ENCODE peak calls at places on chromosomes 16 and 17, in six cellular contexts. M, R, Z, A, Q and B are unnamed samples.

GRCh38 chr17:1959871-1960569 is 65.1 kb downstream of the RTN4RL1 start:
- DNase-seq in A (no peak), M (peak; percentile 61), R (no peak), Q (no peak), Z (no peak), B (no peak)

GRCh38 chr17:39461911-39462641 is 790 bp downstream of the CDK12 start:
- DNase-seq in Q (peak; percentile 29), R (peak; percentile 41), Z (no peak), M (peak; percentile 58), A (peak; percentile 85), B (no peak)

GRCh38 chr17:64133546-64134215 is 3.7 kb upstream of the ERN1 start:
- DNase-seq in Z (no peak), Q (peak; percentile 38), A (peak; percentile 74), R (peak; percentile 46), M (peak; percentile 70), B (peak; percentile 49)

GRCh38 chr16:8675183-8676159 is 1.1 kb downstream of the ABAT start:
- DNase-seq in Z (no peak), M (no peak), A (no peak), R (no peak), Q (no peak), B (no peak)

GRCh38 chr17:39218906-39219305 is 6.8 kb downstream of the STAC2 start:
- DNase-seq in A (no peak), M (no peak), R (peak; percentile 26), Z (no peak), Q (no peak), B (no peak)

GRCh38 chr16:74372953-74373846 is 2.9 kb upstream of the NPIPB15 start:
- DNase-seq in Z (no peak), M (no peak), A (no peak), R (no peak), Q (no peak), B (no peak)

GRCh38 chr17:63442549-63443035 is 3.5 kb downstream of the CYB561 start:
- DNase-seq in R (peak; percentile 62), A (no peak), Z (no peak), Q (no peak), M (no peak), B (no peak)

GRCh38 chr16:4972938-4973587 is 14.9 kb downstream of the SEC14L5 start:
- DNase-seq in Q (no peak), A (peak; percentile 33), R (no peak), M (no peak), Z (no peak), B (no peak)

GRCh38 chr17:68381076-68381900 is 76.0 kb downstream of the WIPI1 start:
- DNase-seq in A (peak; percentile 100), M (peak; percentile 97), R (no peak), Z (no peak), Q (peak; percentile 42), B (no peak)

DNA sequence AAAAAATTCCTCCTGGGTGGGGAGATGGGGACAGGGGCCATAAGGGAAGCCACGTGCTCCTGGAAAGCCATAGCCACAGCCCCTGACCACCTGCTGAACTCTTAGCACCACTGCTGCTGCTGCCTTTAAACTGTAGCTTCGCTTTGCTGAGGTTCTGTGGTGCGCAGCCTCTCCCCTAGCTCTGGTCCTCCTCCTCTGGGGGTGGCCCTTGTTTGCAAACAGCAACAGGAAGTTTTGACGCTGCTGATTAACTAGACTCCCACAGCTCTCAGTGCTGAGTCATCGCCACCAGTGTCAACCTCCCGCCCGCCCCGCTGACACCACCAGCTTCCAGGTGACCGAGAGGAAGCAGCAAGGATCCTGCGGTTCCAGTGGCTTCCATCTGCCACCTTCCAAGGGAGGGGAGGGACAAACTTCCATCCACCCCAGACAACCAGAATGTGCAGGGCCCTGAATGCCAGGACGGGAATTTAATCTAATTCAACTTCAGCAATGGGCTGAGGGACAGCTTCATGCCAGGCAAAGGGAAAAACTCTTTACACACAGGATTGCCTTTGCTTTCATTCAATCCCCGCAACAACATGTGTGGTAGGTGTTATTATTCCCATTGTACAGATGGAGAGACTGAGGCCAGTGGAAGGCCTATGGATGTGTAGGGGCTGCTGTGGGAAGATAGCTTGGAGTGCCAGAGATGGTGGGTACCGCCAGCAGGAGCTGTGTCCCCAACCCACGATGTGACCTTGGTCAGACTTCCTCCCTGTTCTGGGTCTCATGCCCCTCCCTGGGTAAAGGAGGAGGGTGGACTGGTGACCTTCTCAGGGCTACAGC is 8.1 kb upstream of the KIFC3 start:
- DNase-seq in M (peak; percentile 68), R (peak; percentile 86), A (peak; percentile 95), Z (no peak), Q (peak; percentile 84), B (no peak)
- H2AK5ac ChIP-seq in M (peak overlapping the region; percentile 83), R (no peak overlapping the region), A (peak overlapping the region; percentile 90), Z (peak overlapping the region; percentile 90), Q (peak overlapping the region; percentile 43), B (peak overlapping the region; percentile 64)

GRCh38 chr17:77429735-77429984 is 288.9 kb downstream of the SEC14L1 start:
- DNase-seq in Q (no peak), A (no peak), Z (no peak), R (no peak), M (no peak), B (no peak)
- H3K4me1 ChIP-seq in Q (peaks cover 51% of the 10 kb centered on the region), A (peaks cover 83% of the 10 kb centered on the region), Z (peaks cover 41% of the 10 kb centered on the region), R (peaks cover 10% of the 10 kb centered on the region), M (peaks cover 74% of the 10 kb centered on the region), B (peaks cover 50% of the 10 kb centered on the region)

DNA sequence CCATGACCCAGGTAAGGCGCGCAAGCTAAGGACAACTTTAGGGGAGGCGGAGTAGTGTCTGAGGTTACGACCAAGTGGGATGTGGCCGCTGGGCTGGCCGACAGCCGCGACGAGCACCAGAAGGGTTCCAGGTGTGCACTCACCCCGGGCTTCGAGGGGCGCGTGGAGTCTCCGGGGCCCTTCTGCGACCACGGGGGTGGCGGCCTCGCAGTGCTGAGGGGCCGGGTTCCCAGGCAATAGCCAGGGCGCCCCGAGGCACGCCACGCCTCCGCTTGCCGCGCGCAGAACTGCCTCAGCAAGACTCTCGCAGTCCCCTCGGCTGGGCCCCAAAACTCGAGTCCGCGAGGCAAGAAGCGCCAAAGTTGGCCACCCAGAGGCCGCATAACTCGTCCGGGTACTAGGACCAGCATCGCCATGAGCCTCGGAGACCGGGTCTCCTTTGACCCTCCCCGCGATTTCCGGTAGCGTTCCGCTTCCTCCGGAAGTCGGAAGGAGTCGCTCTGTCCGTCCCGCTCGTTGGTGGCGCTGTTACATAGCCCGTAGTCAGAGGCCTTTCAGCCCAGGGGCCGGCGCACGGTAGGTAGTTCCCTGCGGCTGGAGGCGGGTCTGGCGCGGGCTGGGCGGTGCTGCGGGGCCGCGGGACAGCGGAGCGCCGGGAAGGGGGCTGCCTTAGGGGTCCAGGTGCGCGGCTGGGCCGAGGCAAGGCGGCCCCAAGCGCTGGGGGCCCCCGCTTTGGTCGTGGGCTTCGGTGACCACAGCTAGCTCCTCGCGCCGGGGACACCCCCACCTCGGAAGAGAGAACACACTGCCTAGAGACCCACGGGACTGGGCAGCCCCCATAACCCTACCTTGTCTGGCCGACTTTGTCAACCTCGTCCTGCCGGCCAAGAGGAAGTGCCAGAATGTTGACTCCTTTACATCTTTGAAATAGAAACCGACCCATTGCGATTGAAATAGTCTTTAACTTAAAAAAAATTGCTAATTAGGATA is at the start of the genes ADPRM and SCO1:
- DNase-seq in R (peak; percentile 98), Q (peak; percentile 96), A (peak; percentile 96), Z (peak; percentile 81), M (peak; percentile 93), B (peak; percentile 87)
- H3K14ac ChIP-seq in R (peak within 1 kb of the TSS; percentile 91), Q (peak within 1 kb of the TSS; percentile 99), A (no peak within 1 kb of the TSS), Z (no peak within 1 kb of the TSS), M (peak within 1 kb of the TSS; percentile 95), B (peak within 1 kb of the TSS; percentile 71)

GRCh38 chr16:56749806-56750491 is 20.0 kb downstream of the NUP93 start:
- DNase-seq in R (no peak), Z (no peak), Q (no peak), A (no peak), M (no peak), B (no peak)

GRCh38 chr16:56748191-56748590 is 18.3 kb downstream of the NUP93 start:
- DNase-seq in Z (no peak), M (no peak), R (no peak), Q (no peak), A (no peak), B (no peak)

GRCh38 chr16:56744996-56745640 is 15.2 kb downstream of the NUP93 start:
- DNase-seq in A (no peak), M (no peak), Q (no peak), R (peak; percentile 34), Z (no peak), B (no peak)

GRCh38 chr16:56748826-56749225 is 18.9 kb downstream of the NUP93 start:
- DNase-seq in A (no peak), Q (no peak), M (no peak), R (no peak), Z (no peak), B (no peak)

DNA sequence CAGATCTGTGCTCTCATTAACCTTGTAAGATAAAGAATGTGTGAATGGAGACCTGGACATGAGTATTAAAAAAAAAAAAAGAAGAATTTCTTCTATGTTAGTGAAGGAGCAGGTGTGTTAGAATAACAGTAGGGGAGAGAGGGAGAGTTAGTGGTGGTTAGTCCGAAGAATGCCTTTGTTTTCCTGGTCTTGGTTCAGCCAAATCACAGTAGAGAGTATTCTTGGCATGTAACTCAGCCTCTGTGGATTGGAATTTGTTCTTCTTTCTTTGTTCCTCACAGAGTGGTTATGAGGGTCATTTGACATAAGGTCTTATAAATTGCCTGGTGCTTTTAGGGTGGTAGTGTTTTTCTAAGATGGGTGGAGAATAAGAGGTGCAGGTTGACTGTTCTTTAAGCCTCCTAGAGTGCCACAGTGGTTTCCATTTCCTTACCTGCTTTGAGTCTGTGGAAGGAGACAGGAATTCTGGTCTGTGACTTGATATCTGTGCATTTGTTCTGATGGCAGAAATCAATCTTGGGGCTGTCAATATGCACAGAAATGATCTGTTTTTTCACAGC is 17.6 kb downstream of the NUP93 start:
- DNase-seq in Q (no peak), Z (no peak), A (peak; percentile 31), R (no peak), M (no peak), B (no peak)
- H2AK5ac ChIP-seq in Q (no peak overlapping the region), Z (peak overlapping the region; percentile 79), A (no peak overlapping the region), R (no peak overlapping the region), M (no peak overlapping the region), B (no peak overlapping the region)

GRCh38 chr17:48465884-48466283 is 35.9 kb upstream of the SKAP1 start:
- DNase-seq in M (no peak), A (no peak), Z (no peak), Q (no peak), R (no peak), B (no peak)
- H3K4me1 ChIP-seq in M (no peaks in the 10 kb centered on the region), A (no peaks in the 10 kb centered on the region), Z (peaks cover under 1% of the 10 kb centered on the region), Q (no peaks in the 10 kb centered on the region), R (no peaks in the 10 kb centered on the region), B (no peaks in the 10 kb centered on the region)

DNA sequence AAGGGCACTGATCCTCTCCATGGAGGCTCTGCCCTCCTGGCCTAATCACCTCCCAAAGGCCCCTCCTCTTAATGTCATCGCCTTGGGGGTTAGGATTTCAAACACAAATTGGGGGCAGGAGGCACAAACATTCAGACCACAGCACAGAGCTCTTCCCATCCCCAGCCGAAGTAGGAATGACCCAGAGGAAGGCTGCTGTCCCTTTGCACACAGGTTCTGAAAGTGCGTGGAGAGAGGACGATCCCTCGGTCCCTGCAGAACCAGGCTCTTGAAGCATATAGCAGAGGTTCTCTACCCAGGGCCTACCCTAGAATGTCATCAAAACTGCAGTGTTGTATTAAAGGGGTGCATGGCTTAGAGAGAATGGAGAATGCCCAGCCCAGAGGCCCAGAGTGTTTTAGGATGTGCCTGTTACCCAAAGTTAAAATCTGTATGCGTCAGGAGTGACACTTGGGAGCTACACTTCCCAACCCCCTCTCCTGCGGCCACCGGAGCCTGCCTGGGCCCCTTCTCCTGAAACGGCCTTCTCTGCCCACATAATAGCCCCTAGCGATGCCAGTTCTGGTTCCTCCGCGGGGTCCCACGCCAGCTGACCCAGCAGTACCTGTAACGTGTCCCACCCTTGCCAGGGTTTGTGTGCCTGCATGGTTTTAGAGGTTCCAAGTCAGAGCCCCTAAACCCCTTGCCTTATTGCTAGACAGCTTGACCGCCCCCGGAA is 159.5 kb upstream of the CACNG5 start:
- DNase-seq in A (no peak), R (no peak), Z (no peak), Q (no peak), M (no peak), B (no peak)
- H3K14ac ChIP-seq in A (no peak overlapping the region), R (no peak overlapping the region), Z (no peak overlapping the region), Q (no peak overlapping the region), M (no peak overlapping the region), B (no peak overlapping the region)

GRCh38 chr17:34234616-34235015 is 20.5 kb upstream of the CCL2 start:
- DNase-seq in R (no peak), M (no peak), Z (no peak), Q (no peak), A (no peak), B (no peak)
- H2AK5ac ChIP-seq in R (no peak overlapping the region), M (no peak overlapping the region), Z (no peak overlapping the region), Q (no peak overlapping the region), A (no peak overlapping the region), B (no peak overlapping the region)